ENCODE peak calls at places on chromosome 14, in four cellular contexts. I is HepG2, Q is GM12878, L is H1. X is an unnamed sample.

GRCh38 chr14:91227183-91227628 is 17.3 kb downstream of the GPR68 start:
- DNase-seq in Q (no peak), I (no peak), L (no peak), X (no peak)

GRCh38 chr14:54777395-54777794 is 125.2 kb downstream of the GCH1 start:
- DNase-seq in I (no peak), L (no peak), Q (no peak), X (no peak)

GRCh38 chr14:93880025-93880820 is 46.9 kb upstream of the FAM181A start:
- DNase-seq in I (no peak), Q (no peak), L (no peak), X (no peak)

GRCh38 chr14:49310298-49310697 is 275.9 kb downstream of the RPS29 start:
- DNase-seq in I (no peak), Q (no peak), L (no peak), X (no peak)

GRCh38 chr14:63203618-63204406 is 431 bp upstream of the RHOJ start:
- DNase-seq in L (peak; percentile 29), Q (no peak), I (peak; percentile 90), X (peak; percentile 9)

GRCh38 chr14:103013028-103013427 is 44.3 kb downstream of the CDC42BPB start:
- DNase-seq in Q (no peak), L (no peak), I (no peak), X (no peak)

GRCh38 chr14:76456200-76456599 is 80.3 kb downstream of the ESRRB start:
- DNase-seq in I (peak; percentile 18), Q (peak; percentile 7), L (no peak), X (peak; percentile 32)

GRCh38 chr14:94581127-94581999 is at the start of gene SERPINA5:
- DNase-seq in L (no peak), I (peak; percentile 83), Q (no peak), X (no peak)

GRCh38 chr14:56044196-56044595 is 74.0 kb upstream of the PELI2 start:
- DNase-seq in L (no peak), Q (no peak), I (no peak), X (no peak)

GRCh38 chr14:20857630-20858261 is 33.4 kb upstream of the RNASE3 start:
- DNase-seq in L (no peak), I (peak; percentile 50), Q (no peak), X (peak; percentile 27)

GRCh38 chr14:59281613-59282012 is 93.1 kb downstream of the DAAM1 start:
- DNase-seq in L (no peak), Q (no peak), I (no peak), X (no peak)

GRCh38 chr14:101823511-101824120 is 62.1 kb downstream of the PPP2R5C start:
- DNase-seq in I (no peak), Q (peak; percentile 68), L (no peak), X (no peak)

GRCh38 chr14:20757963-20758362 is 10.2 kb upstream of the EDDM3B start:
- DNase-seq in L (no peak), I (no peak), Q (no peak), X (no peak)

GRCh38 chr14:63633801-63634200 is 7.9 kb downstream of the WDR89 start:
- DNase-seq in Q (no peak), L (no peak), I (no peak), X (no peak)

GRCh38 chr14:92464156-92464555 is 49.4 kb upstream of the RIN3 start:
- DNase-seq in I (no peak), L (no peak), Q (no peak), X (no peak)

GRCh38 chr14:74411671-74412070 is 14.3 kb downstream of the SYNDIG1L start:
- DNase-seq in I (no peak), Q (no peak), L (no peak), X (no peak)

GRCh38 chr14:50762931-50763300 is 68.0 kb downstream of the NIN start:
- DNase-seq in Q (no peak), L (no peak), I (no peak), X (no peak)

DNA sequence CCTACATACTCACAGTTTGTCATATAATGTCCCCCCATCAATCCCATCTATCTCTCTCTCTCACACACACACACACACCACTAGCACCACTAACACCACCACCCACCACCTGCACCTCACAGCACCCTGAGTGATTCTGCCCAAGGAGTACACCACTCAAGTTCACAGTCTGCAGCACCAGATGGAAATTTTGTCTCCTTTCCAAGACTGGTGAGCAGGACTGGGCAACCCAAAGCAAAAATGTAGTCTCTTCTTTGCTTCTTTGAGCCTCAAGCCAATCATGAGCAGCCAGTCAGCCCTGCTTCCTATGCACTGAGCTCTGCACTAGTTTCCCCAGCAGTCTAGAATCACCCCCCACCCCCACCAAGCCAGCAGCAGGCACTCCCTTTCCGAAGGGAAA is 15.0 kb upstream of the ARMH4 start:
- DNase-seq in I (no peak), L (no peak), Q (no peak), X (no peak)
- TF ChIP-seq SUZ12 in I (no peak), L (no peak), Q (no peak), X (no peak)

GRCh38 chr14:75440733-75441474 is 13.1 kb downstream of the JDP2 start:
- DNase-seq in Q (no peak), L (no peak), I (no peak), X (no peak)
- H3K36me3 ChIP-seq in Q (no peaks in the 10 kb centered on the region), L (no peaks in the 10 kb centered on the region), I (peaks cover 7% of the 10 kb centered on the region), X (peaks cover 93% of the 10 kb centered on the region)

GRCh38 chr14:57712698-57713097 is 153.2 kb downstream of the SLC35F4 start:
- DNase-seq in I (no peak), L (no peak), Q (no peak), X (no peak)

GRCh38 chr14:57704796-57705195 is 161.1 kb downstream of the SLC35F4 start:
- DNase-seq in Q (no peak), I (no peak), L (no peak), X (no peak)

GRCh38 chr14:57712101-57712500 is 153.8 kb downstream of the SLC35F4 start:
- DNase-seq in Q (no peak), I (no peak), L (no peak), X (no peak)

GRCh38 chr14:57709909-57710308 is 156.0 kb downstream of the SLC35F4 start:
- DNase-seq in Q (no peak), L (no peak), I (no peak), X (no peak)

GRCh38 chr14:57707219-57707618 is 158.7 kb downstream of the SLC35F4 start:
- DNase-seq in Q (no peak), L (no peak), I (no peak), X (no peak)
- H3K4me3 ChIP-seq in Q (no peak overlapping the region), L (no peak overlapping the region), I (no peak overlapping the region), X (no peak overlapping the region)

GRCh38 chr14:105060751-105061427 is 4.3 kb downstream of the GPR132 start:
- DNase-seq in Q (no peak), L (no peak), I (no peak), X (no peak)

GRCh38 chr14:105063041-105063440 is 2.2 kb downstream of the GPR132 start:
- DNase-seq in L (no peak), Q (no peak), I (no peak), X (no peak)

GRCh38 chr14:105061428-105062047 is 3.7 kb downstream of the GPR132 start:
- DNase-seq in I (no peak), L (no peak), Q (no peak), X (no peak)

GRCh38 chr14:105064001-105064400 is 1.2 kb downstream of the GPR132 start:
- DNase-seq in I (no peak), L (no peak), Q (no peak), X (no peak)

GRCh38 chr14:105062048-105062433 is 3.2 kb downstream of the GPR132 start:
- DNase-seq in I (no peak), Q (no peak), L (no peak), X (no peak)
- TF ChIP-seq SUZ12 in I (no peak), Q (no peak), L (no peak), X (no peak)

DNA sequence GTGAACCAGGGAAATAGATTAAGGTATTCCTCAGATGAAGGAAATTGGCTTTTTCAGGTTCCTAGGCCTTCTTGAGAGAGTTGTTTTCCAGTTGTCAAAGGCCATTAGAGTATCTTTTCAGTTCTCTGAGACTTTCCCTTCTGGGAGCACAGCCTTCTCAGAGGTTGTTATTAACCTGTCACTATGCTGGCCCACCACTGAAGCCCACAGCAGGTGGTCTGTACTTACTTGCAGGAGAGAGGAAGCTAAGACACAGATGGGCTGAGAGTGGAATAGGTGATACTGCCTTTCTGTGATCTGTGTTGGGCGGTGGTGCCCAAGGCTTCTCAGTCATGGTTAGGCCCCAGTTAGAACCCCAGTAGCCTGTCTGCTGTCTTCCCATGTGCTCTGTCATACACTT is 22.8 kb upstream of the GALNT16 start:
- DNase-seq in L (no peak), I (no peak), Q (no peak), X (no peak)
- H3K36me3 ChIP-seq in L (peaks cover 4% of the 10 kb centered on the region), I (peaks cover 11% of the 10 kb centered on the region), Q (peaks cover 4% of the 10 kb centered on the region), X (peaks cover 46% of the 10 kb centered on the region)

GRCh38 chr14:68819260-68819691 is 26.4 kb upstream of the ZFP36L1 start:
- DNase-seq in I (no peak), L (no peak), Q (no peak), X (peak; percentile 52)

GRCh38 chr14:68815288-68816182 is 22.7 kb upstream of the ZFP36L1 start:
- DNase-seq in L (no peak), I (no peak), Q (no peak), X (no peak)

GRCh38 chr14:68816183-68816942 is 23.5 kb upstream of the ZFP36L1 start:
- DNase-seq in Q (no peak), L (no peak), I (peak; percentile 63), X (no peak)

GRCh38 chr14:68817513-68818212 is 24.8 kb upstream of the ZFP36L1 start:
- DNase-seq in Q (no peak), L (no peak), I (no peak), X (no peak)

GRCh38 chr14:68816943-68817430 is 24.1 kb upstream of the ZFP36L1 start:
- DNase-seq in I (no peak), L (no peak), Q (no peak), X (no peak)
- H3K4me3 ChIP-seq in I (no peak overlapping the region), L (no peak overlapping the region), Q (peak overlapping the region; percentile 58), X (no peak overlapping the region)

GRCh38 chr14:61891251-61891650 is 129.0 kb downstream of the SNAPC1 start:
- DNase-seq in Q (no peak), I (no peak), L (no peak), X (no peak)

GRCh38 chr14:61889914-61890351 is 127.7 kb downstream of the SNAPC1 start:
- DNase-seq in L (no peak), Q (peak; percentile 81), I (no peak), X (no peak)

GRCh38 chr14:61891810-61892209 is 129.6 kb downstream of the SNAPC1 start:
- DNase-seq in L (no peak), Q (no peak), I (no peak), X (no peak)

GRCh38 chr14:61894452-61895077 is 132.3 kb downstream of the SNAPC1 start:
- DNase-seq in L (no peak), Q (no peak), I (peak; percentile 41), X (no peak)

GRCh38 chr14:61893371-61893940 is 131.2 kb downstream of the SNAPC1 start:
- DNase-seq in L (no peak), I (no peak), Q (no peak), X (no peak)
- TF ChIP-seq SUZ12 in L (no peak), I (no peak), Q (no peak), X (no peak)

X was measured in NT2/D1.